ENCODE peak calls at places on chromosomes 2 and 18, in four cellular contexts. X is IMR-90, K is K562, U is GM12878. A is an unnamed sample.

GRCh38 chr2:57181315-57182038 is 865.1 kb upstream of the VRK2 start:
- DNase-seq in X (peak), K (no peak), U (no peak), A (peak)

GRCh38 chr2:3356799-3357198 is 20.8 kb downstream of the EIPR1 start:
- DNase-seq in X (no peak), K (no peak), U (no peak), A (no peak)

GRCh38 chr18:6744816-6745455 is 15.4 kb downstream of the ARHGAP28 start:
- DNase-seq in X (peak), K (no peak), U (no peak), A (no peak)

GRCh38 chr2:239268082-239268481 is 132.7 kb downstream of the HDAC4 start:
- DNase-seq in X (no peak), K (no peak), U (no peak), A (peak)

GRCh38 chr2:155983850-155984249 is 348.7 kb downstream of the NR4A2 start:
- DNase-seq in X (no peak), K (no peak), U (no peak), A (no peak)

GRCh38 chr2:235433860-235434259 is 60.0 kb upstream of the AGAP1 start:
- DNase-seq in X (peak), K (no peak), U (no peak), A (peak)

GRCh38 chr18:38688402-38688801 is 1122.8 kb upstream of the CELF4 start:
- DNase-seq in X (no peak), K (no peak), U (no peak), A (no peak)

GRCh38 chr2:157874997-157875719 is 972 bp downstream of the ACVR1 start:
- DNase-seq in X (peak), K (peak), U (no peak), A (peak)

GRCh38 chr2:20424300-20425290 is 22.3 kb upstream of the RHOB start:
- DNase-seq in X (peak), K (no peak), U (peak), A (peak)

GRCh38 chr2:23843051-23843976 is 83.6 kb downstream of the ATAD2B start:
- DNase-seq in X (peak), K (no peak), U (no peak), A (no peak)

GRCh38 chr2:10566021-10566420 is 117.9 kb upstream of the ODC1 start:
- DNase-seq in X (peak), K (no peak), U (no peak), A (no peak)

GRCh38 chr2:20381457-20381856 is 30.8 kb upstream of the PUM2 start:
- DNase-seq in X (peak), K (no peak), U (no peak), A (peak)

GRCh38 chr2:7950035-7950612 is 731.7 kb upstream of the ID2 start:
- DNase-seq in X (no peak), K (no peak), U (no peak), A (no peak)

GRCh38 chr2:70085711-70086277 is 1.5 kb upstream of the PCBP1 start:
- DNase-seq in X (no peak), K (no peak), U (no peak), A (peak)

GRCh38 chr2:28970464-28971160 is 10.5 kb upstream of the TOGARAM2 start:
- DNase-seq in X (no peak), K (no peak), U (no peak), A (no peak)

GRCh38 chr2:73290049-73290839 is 3.1 kb downstream of the EGR4 start:
- DNase-seq in X (peak), K (no peak), U (no peak), A (peak)
- TF ChIP-seq FOS in X (no peak), K (no peak), U (no peak), A (no peak)

GRCh38 chr2:218329826-218330651 is 26.6 kb upstream of the CATIP start:
- DNase-seq in X (no peak), K (no peak), U (peak), A (no peak)
- TF ChIP-seq FOS in X (no peak), K (no peak), U (no peak), A (no peak)

DNA sequence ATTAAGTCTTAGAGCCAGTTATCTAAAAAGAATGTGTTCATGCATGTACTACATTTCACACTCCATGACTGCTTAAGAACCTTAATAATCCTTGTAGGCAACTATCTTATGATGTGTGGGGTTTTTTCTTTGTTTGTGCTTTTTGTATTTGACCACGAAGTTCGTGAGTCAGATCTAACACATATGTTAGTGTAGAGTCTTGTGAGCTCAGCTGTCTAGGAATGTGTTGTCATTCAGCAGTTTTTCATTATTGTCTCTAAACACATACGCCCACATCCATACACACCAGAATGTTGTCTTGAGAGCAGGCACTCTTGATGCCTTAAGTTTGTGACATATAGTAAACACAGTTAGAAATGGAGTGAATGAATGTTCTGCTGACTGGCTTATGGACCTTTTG is 38.4 kb downstream of the CAB39 start:
- DNase-seq in X (peak), K (no peak), U (no peak), A (peak)
- TF ChIP-seq FOS in X (no peak), K (no peak), U (no peak), A (no peak)

GRCh38 chr2:111944536-111945210 is 46.3 kb downstream of the MERTK start:
- DNase-seq in X (no peak), K (no peak), U (no peak), A (no peak)
- TF ChIP-seq FOS in X (no peak), K (no peak), U (no peak), A (no peak)

GRCh38 chr2:182186132-182186735 is 200.6 kb downstream of the PPP1R1C start:
- DNase-seq in X (peak), K (peak), U (no peak), A (peak)
- TF ChIP-seq FOS in X (no peak), K (no peak), U (no peak), A (no peak)

GRCh38 chr18:24443870-24444269 is 16.6 kb upstream of the HRH4 start:
- DNase-seq in X (no peak), K (no peak), U (no peak), A (no peak)
- TF ChIP-seq FOS in X (no peak), K (no peak), U (no peak), A (no peak)

GRCh38 chr18:37261246-37261927 is 304.2 kb downstream of the CELF4 start:
- DNase-seq in X (no peak), K (no peak), U (no peak), A (no peak)
- TF ChIP-seq FOS in X (no peak), K (no peak), U (no peak), A (no peak)

GRCh38 chr2:8986327-8986976 is 17.0 kb downstream of the MBOAT2 start:
- DNase-seq in X (no peak), K (peak), U (no peak), A (no peak)

GRCh38 chr2:8984152-8984551 is 19.3 kb downstream of the MBOAT2 start:
- DNase-seq in X (no peak), K (no peak), U (peak), A (peak)

GRCh38 chr2:8987413-8987812 is 16.1 kb downstream of the MBOAT2 start:
- DNase-seq in X (peak), K (no peak), U (no peak), A (no peak)

GRCh38 chr2:8984855-8985254 is 18.6 kb downstream of the MBOAT2 start:
- DNase-seq in X (no peak), K (no peak), U (no peak), A (no peak)

GRCh38 chr2:8985561-8986326 is 17.7 kb downstream of the MBOAT2 start:
- DNase-seq in X (peak), K (no peak), U (no peak), A (no peak)
- TF ChIP-seq FOS in X (no peak), K (no peak), U (no peak), A (no peak)

DNA sequence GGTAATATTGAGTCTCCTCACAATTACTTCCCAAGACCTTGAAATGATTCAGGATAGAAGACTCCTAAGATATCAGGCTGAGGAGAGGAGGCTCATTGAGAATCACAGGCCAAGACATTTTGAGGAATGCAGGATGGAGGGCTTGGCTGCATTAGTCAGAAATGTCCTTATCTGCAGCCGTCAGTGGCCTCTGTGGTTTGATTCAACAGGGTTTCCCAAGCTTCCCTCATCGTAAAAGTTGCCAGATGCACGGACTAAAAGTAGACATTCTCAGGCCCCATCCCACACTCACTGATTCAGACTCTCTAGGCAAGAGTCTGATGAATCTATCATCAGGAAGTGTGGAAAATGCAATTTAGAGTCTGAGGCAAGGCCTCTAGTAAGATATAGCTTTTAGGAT is 34.0 kb upstream of the TMEM178A start:
- DNase-seq in X (peak), K (no peak), U (no peak), A (no peak)
- TF ChIP-seq FOS in X (peak), K (no peak), U (no peak), A (no peak)